ENCODE peak calls at places on chromosomes 11 and 22, in six cellular contexts. Y is hippocampal formation, J is D341Med, D is GM03348, W is left kidney, H is amniotic epithelial cell. N is an unnamed sample.

GRCh38 chr11:72423840-72424239 is 10.5 kb downstream of the CLPB start:
- DNase-seq in Y (no peak), J (no peak), D (no peak), W (no peak), H (no peak), N (no peak)

GRCh38 chr22:46106279-46107022 is 43.9 kb upstream of the PPARA start:
- DNase-seq in Y (no peak), J (no peak), D (no peak), W (peak), H (no peak), N (no peak)

GRCh38 chr11:64092761-64093136 is 57.0 kb downstream of the FLRT1 start:
- DNase-seq in Y (no peak), J (no peak), D (no peak), W (no peak), H (no peak), N (no peak)

GRCh38 chr11:29518389-29519174 is 498.2 kb downstream of the KCNA4 start:
- DNase-seq in Y (no peak), J (no peak), D (no peak), W (peak), H (peak), N (no peak)

GRCh38 chr11:31855466-31855865 is 44.3 kb upstream of the PAX6 start:
- DNase-seq in Y (no peak), J (no peak), D (no peak), W (no peak), H (no peak), N (no peak)

GRCh38 chr22:30246962-30247376 is 410 bp upstream of the LIF start:
- DNase-seq in Y (no peak), J (no peak), D (no peak), W (no peak), H (no peak), N (no peak)

GRCh38 chr11:132466983-132467382 is 1065.3 kb downstream of the OPCML start:
- DNase-seq in Y (no peak), J (no peak), D (no peak), W (no peak), H (no peak), N (no peak)

GRCh38 chr11:92473736-92474135 is 249.1 kb downstream of the FAT3 start:
- DNase-seq in Y (no peak), J (no peak), D (peak), W (no peak), H (no peak), N (no peak)

GRCh38 chr22:42772647-42773046 is 52.0 kb upstream of the A4GALT start:
- DNase-seq in Y (no peak), J (no peak), D (no peak), W (no peak), H (no peak), N (no peak)

GRCh38 chr11:109421981-109422590 is at the start of gene C11orf87:
- DNase-seq in Y (peak), J (peak), D (peak), W (peak), H (no peak), N (peak)

GRCh38 chr11:118139578-118139977 is 13.0 kb downstream of the SCN4B start:
- DNase-seq in Y (no peak), J (no peak), D (no peak), W (no peak), H (peak), N (no peak)

GRCh38 chr11:72141066-72141465 is 5.5 kb downstream of the FOLR3 start:
- DNase-seq in Y (no peak), J (no peak), D (peak), W (no peak), H (peak), N (no peak)

GRCh38 chr11:128714881-128715280 is 21.0 kb downstream of the FLI1 start:
- DNase-seq in Y (no peak), J (no peak), D (peak), W (no peak), H (peak), N (no peak)